ENCODE peak calls at places on chromosomes 11 and 22, in ten cellular contexts. A is fibroblast of lung, Z is K562, G is tibial artery, N is thoracic aorta, K is suprapubic skin, F is ovary, R is H9, L is mammary epithelial cell, P is lower lobe of right lung. J is an unnamed sample. For H3K4me1 and H3K27me3, the result is how much of the 10 kb centered on the place peaks cover.

GRCh38 chr11:111982019-111982464 is 43.2 kb upstream of the DLAT start:
- DNase-seq in Z (peak), N (no peak), P (peak), G (peak), R (peak), A (peak), K (no peak), F (peak), L (peak), J (no peak)

GRCh38 chr11:8016396-8016949 is 29.3 kb downstream of the EIF3F start:
- DNase-seq in R (peak), Z (no peak), L (no peak), K (peak), A (no peak), G (no peak), P (no peak), N (no peak), F (no peak), J (no peak)

GRCh38 chr22:44497218-44497903 is 672 bp downstream of the RTL6 start:
- DNase-seq in P (no peak), F (peak), A (peak), K (no peak), Z (peak), G (no peak), L (peak), N (no peak), R (no peak), J (no peak)

GRCh38 chr11:8963569-8964323 is 496 bp downstream of the TMEM9B start:
- DNase-seq in G (peak), K (peak), A (no peak), N (peak), F (peak), L (no peak), P (peak), Z (peak), R (peak), J (peak)

GRCh38 chr22:27474711-27475547 is 326.6 kb downstream of the MN1 start:
- DNase-seq in Z (no peak), N (no peak), P (no peak), K (no peak), R (peak), G (no peak), A (peak), L (peak), F (peak), J (no peak)

GRCh38 chr11:27443746-27444465 is 28.7 kb downstream of the LGR4 start:
- DNase-seq in N (no peak), G (no peak), F (no peak), Z (no peak), R (no peak), A (no peak), L (no peak), K (no peak), P (no peak), J (no peak)

GRCh38 chr11:62353841-62354240 is 16.6 kb downstream of the ASRGL1 start:
- DNase-seq in P (no peak), A (no peak), Z (no peak), G (no peak), R (no peak), N (no peak), K (no peak), L (no peak), F (no peak), J (no peak)

GRCh38 chr11:127003260-127003981 is 2.9 kb upstream of the KIRREL3 start:
- DNase-seq in K (no peak), L (peak), G (no peak), F (no peak), A (peak), R (peak), Z (peak), N (no peak), P (no peak), J (no peak)

GRCh38 chr11:76772100-76772782 is 10.9 kb upstream of the TSKU start:
- DNase-seq in A (peak), G (peak), R (no peak), P (no peak), F (peak), N (no peak), K (no peak), Z (no peak), L (no peak), J (no peak)

GRCh38 chr11:129694538-129694937 is 121.1 kb upstream of the TMEM45B start:
- DNase-seq in G (no peak), N (no peak), A (no peak), Z (peak), K (no peak), L (no peak), F (no peak), R (no peak), P (no peak), J (no peak)

GRCh38 chr22:20268350-20269012 is 363 bp upstream of the RTN4R start:
- DNase-seq in A (peak), R (peak), N (no peak), P (peak), F (peak), Z (peak), K (no peak), G (no peak), L (peak), J (peak)

GRCh38 chr11:62370743-62371440 is 33.6 kb downstream of the ASRGL1 start:
- DNase-seq in R (peak), K (no peak), L (no peak), P (peak), N (no peak), A (no peak), G (no peak), F (no peak), Z (no peak), J (no peak)

GRCh38 chr22:39800790-39801540 is 92.6 kb downstream of the ENTHD1 start:
- DNase-seq in N (no peak), R (no peak), A (no peak), K (no peak), P (no peak), Z (peak), F (no peak), L (no peak), G (no peak), J (no peak)

GRCh38 chr11:46055371-46055770 is 65.9 kb downstream of the PHF21A start:
- DNase-seq in K (no peak), R (no peak), Z (no peak), A (peak), L (no peak), P (no peak), F (no peak), G (no peak), N (no peak), J (no peak)

GRCh38 chr11:109697140-109697843 is 275.3 kb downstream of the C11orf87 start:
- DNase-seq in A (peak), P (no peak), F (no peak), K (no peak), R (peak), Z (peak), G (no peak), L (peak), N (no peak), J (no peak)

GRCh38 chr11:125141686-125142535 is 22.6 kb upstream of the PKNOX2 start:
- DNase-seq in A (peak), K (no peak), R (peak), F (peak), N (no peak), P (peak), L (no peak), Z (peak), G (no peak), J (peak)

GRCh38 chr11:44530413-44531115 is 34.9 kb upstream of the CD82 start:
- DNase-seq in Z (peak), F (no peak), P (no peak), N (no peak), G (no peak), A (peak), L (no peak), K (no peak), R (no peak), J (no peak)

GRCh38 chr11:69360606-69361005 is 66.7 kb downstream of the MYEOV start:
- DNase-seq in L (no peak), G (no peak), A (no peak), F (no peak), R (peak), P (peak), K (peak), Z (no peak), N (no peak), J (no peak)

GRCh38 chr11:133945087-133945974 is 11.4 kb downstream of the IGSF9B start:
- DNase-seq in A (no peak), R (no peak), K (no peak), G (no peak), L (peak), F (no peak), P (no peak), Z (no peak), N (no peak), J (peak)

GRCh38 chr11:77175021-77175842 is 47.2 kb downstream of the MYO7A start:
- DNase-seq in F (no peak), R (no peak), N (no peak), P (no peak), L (no peak), K (no peak), A (no peak), G (peak), Z (no peak), J (no peak)

GRCh38 chr22:37982151-37982838 is 2.1 kb downstream of the SOX10 start:
- DNase-seq in A (no peak), P (no peak), K (no peak), L (no peak), N (no peak), G (no peak), R (no peak), Z (no peak), F (no peak), J (no peak)

GRCh38 chr22:37982938-37983859 is 1.2 kb downstream of the SOX10 start:
- DNase-seq in Z (peak), K (no peak), L (no peak), A (no peak), P (no peak), N (no peak), G (no peak), R (peak), F (no peak), J (no peak)

GRCh38 chr22:37979782-37980181 is 4.6 kb downstream of the SOX10 start:
- DNase-seq in A (no peak), L (no peak), N (no peak), F (no peak), P (no peak), K (no peak), G (no peak), R (no peak), Z (no peak), J (no peak)

GRCh38 chr22:37983860-37984791 is at the start of gene SOX10:
- DNase-seq in Z (no peak), G (no peak), A (no peak), L (no peak), R (peak), F (no peak), K (no peak), P (no peak), N (no peak), J (no peak)

DNA sequence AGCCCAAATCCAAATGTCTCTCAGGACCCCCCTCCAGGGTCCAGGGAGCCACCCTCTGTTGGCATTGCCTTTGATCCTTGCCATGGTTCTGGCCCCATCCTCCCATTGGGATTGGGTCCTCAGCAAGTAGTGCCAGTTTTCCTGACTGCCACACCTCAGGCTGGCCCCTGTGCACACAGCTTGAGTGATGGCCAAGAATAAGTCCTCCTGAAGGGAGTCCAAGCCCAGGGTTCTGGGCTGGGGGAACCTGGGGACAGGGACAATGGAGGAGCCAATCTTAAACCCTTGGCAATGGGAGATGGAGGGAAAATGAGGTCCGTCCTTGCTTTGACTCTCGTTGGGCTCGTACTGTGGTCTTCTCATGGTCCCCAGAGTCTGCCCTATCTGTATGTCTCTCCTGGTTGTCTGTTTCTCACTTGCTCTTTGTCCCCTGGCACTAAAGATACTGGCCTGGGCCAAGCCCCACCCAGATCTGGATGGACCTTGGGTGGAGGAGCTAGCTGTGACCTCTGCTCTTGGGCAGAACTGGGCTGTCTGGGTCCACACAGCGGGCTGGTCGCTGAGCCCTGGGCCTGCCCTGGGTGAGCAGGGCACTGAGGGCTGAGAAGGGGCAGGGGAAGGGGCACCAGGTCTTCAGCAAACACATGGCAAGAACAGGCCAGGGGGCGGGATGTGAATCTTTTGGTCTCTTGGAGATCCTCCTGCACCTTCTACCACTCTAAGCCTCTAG is 2.9 kb downstream of the SOX10 start:
- DNase-seq in P (no peak), L (no peak), K (no peak), A (no peak), G (no peak), R (no peak), N (no peak), Z (no peak), F (no peak), J (no peak)
- TF ChIP-seq CTCF in P (no peak), L (no peak), K (no peak), A (no peak), G (no peak), R (no peak), N (no peak), Z (no peak), F (no peak), J (no peak)

GRCh38 chr11:119681537-119681936 is 47.5 kb downstream of the NECTIN1 start:
- DNase-seq in L (no peak), R (no peak), N (no peak), G (no peak), F (no peak), A (no peak), K (no peak), Z (no peak), P (no peak), J (no peak)

GRCh38 chr11:119686483-119686882 is 42.5 kb downstream of the NECTIN1 start:
- DNase-seq in A (no peak), F (no peak), N (no peak), G (no peak), R (no peak), P (no peak), K (no peak), L (peak), Z (no peak), J (no peak)

GRCh38 chr11:119684361-119685072 is 44.5 kb downstream of the NECTIN1 start:
- DNase-seq in R (no peak), A (peak), F (no peak), N (no peak), G (no peak), K (no peak), L (peak), P (no peak), Z (peak), J (no peak)

GRCh38 chr11:119685073-119685746 is 43.8 kb downstream of the NECTIN1 start:
- DNase-seq in F (no peak), N (no peak), G (no peak), A (no peak), L (peak), K (no peak), R (no peak), P (no peak), Z (no peak), J (no peak)

DNA sequence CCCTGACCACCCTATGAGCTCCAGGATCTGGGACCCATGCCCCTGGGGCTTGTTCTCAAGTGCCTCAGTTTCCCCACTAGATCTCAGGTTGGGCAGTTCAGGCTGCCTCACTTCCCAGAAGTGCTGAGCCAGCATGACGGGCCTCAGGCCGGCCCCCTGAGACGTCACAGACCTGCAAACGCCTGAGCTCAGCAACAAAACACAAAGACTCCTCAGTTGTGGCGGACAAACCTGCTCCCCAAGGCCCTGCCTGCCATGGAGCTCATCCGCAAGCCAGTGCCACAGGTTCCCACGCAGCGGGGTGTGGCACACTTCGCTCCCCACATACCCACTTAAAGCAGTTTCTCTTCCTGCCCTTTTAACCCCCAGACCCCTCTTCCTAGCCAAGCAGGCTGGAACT is 45.2 kb downstream of the NECTIN1 start:
- DNase-seq in G (no peak), L (peak), K (peak), R (no peak), Z (no peak), P (no peak), F (no peak), A (no peak), N (no peak), J (no peak)
- H3K4me1 ChIP-seq in G (under half), L (half or more), K (half or more), R (under half), Z (under half), P (under half), F (under half), A (under half), N (under half), J (under half)

GRCh38 chr11:121449626-121450025 is 2.5 kb upstream of the SORL1 start:
- DNase-seq in N (no peak), A (no peak), G (no peak), L (no peak), R (no peak), P (no peak), Z (no peak), F (no peak), K (no peak), J (no peak)

GRCh38 chr11:121451982-121452608 is at the start of gene SORL1:
- DNase-seq in F (peak), G (peak), R (peak), Z (peak), A (peak), N (no peak), L (peak), P (peak), K (peak), J (peak)

GRCh38 chr11:121450424-121450823 is 1.7 kb upstream of the SORL1 start:
- DNase-seq in N (no peak), Z (no peak), G (no peak), L (no peak), A (no peak), K (no peak), F (no peak), P (no peak), R (no peak), J (no peak)

GRCh38 chr11:121452609-121453150 is at the start of gene SORL1-AS1:
- DNase-seq in K (no peak), L (peak), N (no peak), F (no peak), R (no peak), P (no peak), Z (no peak), G (no peak), A (no peak), J (no peak)

GRCh38 chr11:121451178-121451981 is 734 bp upstream of the SORL1 start:
- DNase-seq in N (no peak), F (no peak), K (no peak), R (no peak), P (no peak), Z (no peak), G (no peak), L (no peak), A (no peak), J (no peak)
- H3K27me3 ChIP-seq in N (under half), F (under half), K (under half), R (under half), P (under half), Z (under half), G (under half), L (under half), A (under half), J (under half)

DNA sequence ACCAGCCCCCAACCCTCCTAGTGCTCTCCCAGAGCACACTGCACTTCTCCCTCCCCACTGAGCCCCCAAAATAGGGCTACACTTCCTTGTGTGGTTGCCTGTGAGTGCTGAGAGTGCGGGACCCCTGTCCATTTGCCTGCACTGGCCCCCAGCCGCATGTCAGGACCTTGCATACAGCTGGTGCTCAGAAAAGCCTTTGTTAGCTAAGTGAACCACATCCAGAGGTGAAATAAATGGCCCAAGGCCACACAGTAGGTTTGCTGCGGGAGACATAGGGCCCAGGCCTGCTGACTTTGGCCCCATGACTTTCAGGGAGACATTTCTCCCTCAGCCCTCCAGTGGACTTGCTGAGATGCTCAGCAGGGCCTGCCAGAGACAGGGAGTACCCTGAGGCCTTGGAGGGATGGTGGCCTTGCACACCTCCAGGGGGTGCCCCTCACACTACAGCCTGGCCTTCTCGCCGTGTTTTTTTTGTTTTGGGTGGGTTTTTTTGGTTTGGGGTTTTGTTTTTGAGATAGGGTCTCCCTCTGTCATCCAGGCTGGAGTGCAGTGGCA is 10.2 kb downstream of the SSTR3 start:
- DNase-seq in N (no peak), Z (no peak), R (no peak), G (peak), F (no peak), L (no peak), K (peak), A (no peak), P (peak), J (no peak)
- TF ChIP-seq CTCF in N (no peak), Z (no peak), R (no peak), G (no peak), F (no peak), L (no peak), K (no peak), A (no peak), P (no peak), J (no peak)

GRCh38 chr11:1300569-1301187 is 8.8 kb downstream of the TOLLIP start:
- DNase-seq in A (no peak), R (peak), N (no peak), P (peak), K (peak), F (peak), Z (no peak), G (no peak), L (no peak), J (no peak)

GRCh38 chr11:1302461-1303073 is 6.9 kb downstream of the TOLLIP start:
- DNase-seq in Z (no peak), F (no peak), G (no peak), L (no peak), A (no peak), R (peak), P (no peak), K (peak), N (no peak), J (no peak)

GRCh38 chr11:1301220-1302000 is 8.0 kb downstream of the TOLLIP start:
- DNase-seq in F (no peak), R (peak), G (no peak), A (no peak), L (no peak), P (no peak), N (no peak), K (peak), Z (no peak), J (no peak)

GRCh38 chr11:1303196-1303821 is 6.1 kb downstream of the TOLLIP start:
- DNase-seq in K (peak), A (no peak), P (peak), G (no peak), F (peak), N (no peak), Z (no peak), L (peak), R (peak), J (no peak)

GRCh38 chr11:1302041-1302460 is 7.4 kb downstream of the TOLLIP start:
- DNase-seq in K (peak), F (no peak), P (no peak), R (peak), A (no peak), G (no peak), L (no peak), N (no peak), Z (no peak), J (no peak)
- H3K4me1 ChIP-seq in K (half or more), F (under half), P (half or more), R (under half), A (under half), G (half or more), L (under half), N (half or more), Z (under half), J (half or more)

GRCh38 chr11:70662691-70663098 is 264.4 kb downstream of the CTTN start:
- DNase-seq in A (no peak), Z (no peak), G (no peak), P (no peak), N (no peak), F (no peak), K (no peak), L (no peak), R (peak), J (no peak)
- H3K27me3 ChIP-seq in A (under half), Z (half or more), G (under half), P (under half), N (under half), F (under half), K (half or more), L (under half), R (under half), J (half or more)